ENCODE peak calls at places on chromosome 13, in nine cellular contexts. I is HFF-Myc; W is T-helper 17 cell; X is AG09309; V is NCI-H460; K is ELF-1; L is lung microvascular endothelial cell; O is MCF 10A; A is naive thymus-derived CD8-positive, alpha-beta T cell. J is an unnamed sample.

GRCh38 chr13:84439108-84439507 is 556.8 kb upstream of the SLITRK1 start:
- DNase-seq in L (no peak), V (no peak), K (no peak), X (peak; percentile 38), I (no peak), O (peak; percentile 56), A (no peak), W (no peak), J (no peak)

GRCh38 chr13:64697226-64697625 is 2532.9 kb downstream of the PCDH9 start:
- DNase-seq in I (no peak), K (no peak), O (no peak), A (no peak), W (no peak), V (no peak), L (peak; percentile 67), X (no peak), J (no peak)

GRCh38 chr13:40549500-40550094 is 116.8 kb downstream of the FOXO1 start:
- DNase-seq in I (no peak), W (no peak), L (no peak), O (no peak), V (no peak), K (peak; percentile 48), X (peak; percentile 46), A (no peak), J (no peak)

GRCh38 chr13:93709511-93710244 is 483.1 kb downstream of the GPC6 start:
- DNase-seq in V (no peak), O (no peak), W (no peak), L (no peak), K (no peak), I (peak; percentile 38), A (no peak), X (no peak), J (no peak)

GRCh38 chr13:101917475-101917810 is 465.0 kb downstream of the ITGBL1 start:
- DNase-seq in K (no peak), V (no peak), X (no peak), A (no peak), O (no peak), W (no peak), I (no peak), L (no peak), J (no peak)

GRCh38 chr13:22061806-22062391 is 391.0 kb downstream of the FGF9 start:
- DNase-seq in K (no peak), V (no peak), X (no peak), I (no peak), O (no peak), L (no peak), W (peak; percentile 10), A (peak; percentile 49), J (no peak)

GRCh38 chr13:97946951-97947588 is 6.4 kb upstream of the IPO5 start:
- DNase-seq in K (no peak), L (no peak), X (peak; percentile 73), I (peak; percentile 25), A (no peak), W (no peak), V (no peak), O (peak; percentile 88), J (no peak)

GRCh38 chr13:73835138-73835721 is 299.0 kb downstream of the KLF12 start:
- DNase-seq in A (no peak), L (peak; percentile 57), W (no peak), X (peak; percentile 8), O (peak; percentile 61), K (no peak), I (peak; percentile 21), V (peak; percentile 36), J (no peak)

GRCh38 chr13:110648848-110649421 is 33.6 kb downstream of the NAXD start:
- DNase-seq in L (no peak), A (no peak), O (no peak), W (no peak), V (no peak), X (no peak), I (no peak), K (no peak), J (no peak)

GRCh38 chr13:52695856-52696255 is 43.2 kb downstream of the SUGT1 start:
- DNase-seq in A (no peak), X (peak; percentile 18), K (no peak), W (no peak), L (no peak), V (no peak), O (peak; percentile 33), I (no peak), J (no peak)

GRCh38 chr13:107351305-107351704 is 783.4 kb upstream of the ARGLU1 start:
- DNase-seq in O (no peak), W (no peak), A (no peak), V (peak; percentile 89), I (no peak), K (no peak), X (no peak), L (no peak), J (peak; percentile 83)

GRCh38 chr13:42401376-42401775 is 129.4 kb downstream of the AKAP11 start:
- DNase-seq in V (no peak), W (no peak), A (no peak), O (peak; percentile 16), L (no peak), X (no peak), I (no peak), K (no peak), J (no peak)

GRCh38 chr13:34733720-34734119 is 208.3 kb upstream of the NBEA start:
- DNase-seq in I (no peak), W (no peak), O (peak; percentile 27), L (no peak), X (peak; percentile 11), V (no peak), K (no peak), A (no peak), J (no peak)

GRCh38 chr13:106393776-106394175 is 141.7 kb downstream of the EFNB2 start:
- DNase-seq in X (no peak), A (no peak), K (no peak), W (no peak), I (no peak), O (peak; percentile 76), L (no peak), V (no peak), J (no peak)

GRCh38 chr13:21676611-21677021 is 5.7 kb downstream of the FGF9 start:
- DNase-seq in I (no peak), O (peak; percentile 27), V (no peak), K (peak; percentile 72), X (no peak), A (no peak), L (no peak), W (no peak), J (no peak)

GRCh38 chr13:44117351-44117750 is 237.6 kb downstream of the LACC1 start:
- DNase-seq in O (no peak), K (no peak), X (no peak), V (no peak), I (no peak), A (no peak), L (peak; percentile 46), W (no peak), J (no peak)

GRCh38 chr13:30734434-30734833 is 909 bp upstream of the ALOX5AP start:
- DNase-seq in X (no peak), W (no peak), O (peak; percentile 45), I (no peak), V (no peak), L (no peak), A (no peak), K (no peak), J (no peak)

GRCh38 chr13:21683034-21683733 is 12.3 kb downstream of the FGF9 start:
- DNase-seq in V (no peak), L (no peak), W (no peak), O (peak; percentile 73), A (no peak), I (no peak), X (peak; percentile 48), K (no peak), J (no peak)

GRCh38 chr13:66200555-66200954 is 1029.6 kb downstream of the PCDH9 start:
- DNase-seq in L (no peak), W (no peak), O (no peak), K (no peak), X (no peak), A (no peak), I (no peak), V (no peak), J (no peak)

GRCh38 chr13:40483601-40484000 is 182.8 kb downstream of the FOXO1 start:
- DNase-seq in O (no peak), W (no peak), X (no peak), I (no peak), V (no peak), K (no peak), A (no peak), L (no peak), J (no peak)

GRCh38 chr13:75633285-75633684 is 2.8 kb upstream of the LMO7 start:
- DNase-seq in K (no peak), L (no peak), X (peak; percentile 95), O (no peak), V (no peak), W (no peak), I (peak; percentile 79), A (no peak), J (no peak)

GRCh38 chr13:89925107-89925506 is 1422.4 kb upstream of the MIR17HG start:
- DNase-seq in A (no peak), X (no peak), W (no peak), O (peak; percentile 61), V (peak; percentile 27), K (peak; percentile 28), L (peak; percentile 78), I (no peak), J (no peak)

GRCh38 chr13:112651306-112651705 is 38.5 kb upstream of the ATP11A start:
- DNase-seq in K (no peak), O (no peak), W (no peak), X (no peak), V (no peak), I (no peak), L (no peak), A (no peak), J (no peak)

GRCh38 chr13:103898481-103898880 is 832.3 kb upstream of the SLC10A2 start:
- DNase-seq in L (no peak), W (no peak), O (no peak), V (no peak), X (no peak), K (no peak), I (no peak), A (no peak), J (no peak)

GRCh38 chr13:113607056-113607455 is 22.5 kb downstream of the TFDP1 start:
- DNase-seq in X (no peak), A (no peak), I (no peak), W (no peak), V (no peak), O (no peak), K (no peak), L (no peak), J (no peak)

GRCh38 chr13:77143325-77143907 is 116.5 kb upstream of the FBXL3 start:
- DNase-seq in I (no peak), X (no peak), K (no peak), A (no peak), O (peak; percentile 77), W (no peak), V (no peak), L (no peak), J (no peak)

GRCh38 chr13:98216135-98216565 is 39.1 kb upstream of the RNF113B start:
- DNase-seq in V (no peak), L (peak; percentile 68), X (no peak), I (peak; percentile 73), A (no peak), K (no peak), O (peak; percentile 49), W (no peak), J (no peak)

GRCh38 chr13:25249001-25249543 is 38.2 kb downstream of the MTMR6 start:
- DNase-seq in K (no peak), X (peak; percentile 53), W (no peak), I (peak; percentile 31), O (peak; percentile 26), A (no peak), V (peak; percentile 16), L (peak; percentile 39), J (no peak)

J was measured in pulmonary artery endothelial cell.